ENCODE peak calls at places on chromosomes 11 and 22, in six cellular contexts. One of them, this sample, is unnamed.
A peak's percentile ranks its signal among the peaks of the same experiment; 100 is the strongest.

GRCh38 chr11:76903325-76903724 is 42.6 kb downstream of the ACER3 start:
- DNase-seq in H1: no peak
- DNase-seq in HepG2: no peak
- DNase-seq in GM12891: no peak
- DNase-seq in K562: no peak
- DNase-seq in GM12878: no peak
- DNase-seq in this sample: no peak

GRCh38 chr11:133197425-133197824 is 334.9 kb downstream of the OPCML start:
- DNase-seq in GM12878: no peak
- DNase-seq in H1: no peak
- DNase-seq in GM12891: no peak
- DNase-seq in HepG2: no peak
- DNase-seq in K562: no peak
- DNase-seq in this sample: no peak

GRCh38 chr11:102323542-102324261 is 6.4 kb downstream of the BIRC3 start:
- DNase-seq in HepG2: no peak
- DNase-seq in K562: no peak
- DNase-seq in H1: no peak
- DNase-seq in GM12878: no peak
- DNase-seq in GM12891: no peak
- DNase-seq in this sample: no peak

GRCh38 chr11:82907376-82907775 is 5.8 kb downstream of the DDIAS start:
- DNase-seq in H1: no peak
- DNase-seq in GM12878: no peak
- DNase-seq in GM12891: no peak
- DNase-seq in K562: no peak
- DNase-seq in HepG2: no peak
- DNase-seq in this sample: no peak

GRCh38 chr11:16669799-16670415 is 68.5 kb upstream of the C11orf58 start:
- DNase-seq in GM12878: no peak
- DNase-seq in HepG2: peak; percentile 54
- DNase-seq in H1: peak; percentile 77
- DNase-seq in K562: no peak
- DNase-seq in GM12891: no peak
- DNase-seq in this sample: no peak

GRCh38 chr11:120203626-120204025 is 7.2 kb upstream of the OAF start:
- DNase-seq in H1: no peak
- DNase-seq in GM12891: no peak
- DNase-seq in HepG2: no peak
- DNase-seq in GM12878: no peak
- DNase-seq in K562: no peak
- DNase-seq in this sample: no peak

GRCh38 chr11:95111923-95112540 is 22.4 kb downstream of the ENDOD1 start:
- DNase-seq in K562: no peak
- DNase-seq in H1: no peak
- DNase-seq in HepG2: no peak
- DNase-seq in GM12891: no peak
- DNase-seq in GM12878: no peak
- DNase-seq in this sample: no peak

GRCh38 chr11:14414470-14415461 is 55.8 kb upstream of the RRAS2 start:
- DNase-seq in H1: no peak
- DNase-seq in HepG2: no peak
- DNase-seq in GM12891: no peak
- DNase-seq in K562: peak; percentile 71
- DNase-seq in GM12878: peak; percentile 41
- DNase-seq in this sample: no peak

GRCh38 chr11:111520565-111520964 is 6.0 kb downstream of the HOATZ start:
- DNase-seq in K562: no peak
- DNase-seq in GM12878: no peak
- DNase-seq in H1: no peak
- DNase-seq in GM12891: no peak
- DNase-seq in HepG2: no peak
- DNase-seq in this sample: no peak

GRCh38 chr22:40560551-40560950 is 76.0 kb downstream of the MRTFA start:
- DNase-seq in K562: peak; percentile 69
- DNase-seq in GM12878: no peak
- DNase-seq in HepG2: no peak
- DNase-seq in H1: no peak
- DNase-seq in GM12891: no peak
- DNase-seq in this sample: no peak

GRCh38 chr22:19810381-19811141 is 44.1 kb downstream of the GNB1L start:
- DNase-seq in HepG2: no peak
- DNase-seq in GM12891: no peak
- DNase-seq in K562: no peak
- DNase-seq in GM12878: no peak
- DNase-seq in H1: no peak
- DNase-seq in this sample: peak; percentile 18

GRCh38 chr11:16969010-16970004 is 44.9 kb downstream of the PLEKHA7 start:
- DNase-seq in H1: no peak
- DNase-seq in GM12878: no peak
- DNase-seq in HepG2: no peak
- DNase-seq in K562: no peak
- DNase-seq in GM12891: no peak
- DNase-seq in this sample: no peak

GRCh38 chr22:31613904-31614296 is 48.1 kb downstream of the PISD start:
- DNase-seq in GM12891: no peak
- DNase-seq in H1: no peak
- DNase-seq in K562: no peak
- DNase-seq in HepG2: no peak
- DNase-seq in GM12878: no peak
- DNase-seq in this sample: no peak

GRCh38 chr22:36823177-36823839 is 6.5 kb upstream of the PVALB start:
- DNase-seq in H1: no peak
- DNase-seq in HepG2: no peak
- DNase-seq in K562: no peak
- DNase-seq in GM12878: no peak
- DNase-seq in GM12891: no peak
- DNase-seq in this sample: no peak

GRCh38 chr22:39219071-39220050 is 25.4 kb downstream of the PDGFB start:
- DNase-seq in HepG2: no peak
- DNase-seq in GM12891: no peak
- DNase-seq in H1: no peak
- DNase-seq in GM12878: no peak
- DNase-seq in K562: peak; percentile 54
- DNase-seq in this sample: no peak

GRCh38 chr11:8640305-8640932 is 42.0 kb downstream of the TRIM66 start:
- DNase-seq in GM12891: no peak
- DNase-seq in H1: no peak
- DNase-seq in K562: no peak
- DNase-seq in GM12878: no peak
- DNase-seq in HepG2: no peak
- DNase-seq in this sample: no peak

GRCh38 chr11:31870609-31871309 is 59.6 kb upstream of the PAX6 start:
- DNase-seq in HepG2: peak; percentile 43
- DNase-seq in K562: peak; percentile 66
- DNase-seq in H1: peak; percentile 68
- DNase-seq in GM12891: peak; percentile 15
- DNase-seq in GM12878: no peak
- DNase-seq in this sample: no peak

GRCh38 chr11:40491341-40491740 is 968.1 kb downstream of the LRRC4C start:
- DNase-seq in HepG2: no peak
- DNase-seq in K562: no peak
- DNase-seq in GM12891: no peak
- DNase-seq in H1: no peak
- DNase-seq in GM12878: no peak
- DNase-seq in this sample: no peak

DNA sequence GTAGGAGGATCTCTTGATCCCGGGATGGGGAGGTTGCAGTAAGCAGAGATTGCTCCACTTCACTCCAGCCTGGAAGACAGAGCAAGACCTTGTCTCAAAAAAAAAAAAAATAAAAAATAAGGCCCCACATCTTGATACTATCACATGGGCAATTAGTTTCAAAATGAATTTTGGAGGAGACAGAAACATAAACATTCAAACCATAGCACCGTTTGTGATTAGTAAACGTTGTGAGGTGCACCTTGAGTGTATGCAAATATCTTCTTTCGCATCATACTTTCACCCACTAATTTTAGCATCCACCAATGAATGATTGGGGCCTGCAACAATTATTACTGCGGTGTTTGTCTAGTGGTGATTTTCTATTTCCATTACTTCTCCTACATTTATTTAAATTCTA is 11.0 kb upstream of the SPDYC start:
- DNase-seq in GM12891: no peak
- DNase-seq in K562: no peak
- DNase-seq in HepG2: no peak
- DNase-seq in GM12878: peak; percentile 61
- DNase-seq in H1: no peak
- DNase-seq in this sample: no peak
- TF ChIP-seq TAF1 in GM12891: no peak
- TF ChIP-seq TAF1 in K562: no peak
- TF ChIP-seq TAF1 in HepG2: no peak
- TF ChIP-seq TAF1 in GM12878: no peak
- TF ChIP-seq TAF1 in H1: no peak
- TF ChIP-seq TAF1 in this sample: no peak

GRCh38 chr11:122668562-122669090 is 13.1 kb downstream of the UBASH3B start:
- DNase-seq in GM12878: no peak
- DNase-seq in K562: no peak
- DNase-seq in HepG2: no peak
- DNase-seq in GM12891: no peak
- DNase-seq in H1: no peak
- DNase-seq in this sample: no peak
- TF ChIP-seq POLR2AphosphoS5 in GM12878: no peak
- TF ChIP-seq POLR2AphosphoS5 in K562: no peak
- TF ChIP-seq POLR2AphosphoS5 in HepG2: no peak
- TF ChIP-seq POLR2AphosphoS5 in GM12891: no peak
- TF ChIP-seq POLR2AphosphoS5 in H1: no peak
- TF ChIP-seq POLR2AphosphoS5 in this sample: no peak

DNA sequence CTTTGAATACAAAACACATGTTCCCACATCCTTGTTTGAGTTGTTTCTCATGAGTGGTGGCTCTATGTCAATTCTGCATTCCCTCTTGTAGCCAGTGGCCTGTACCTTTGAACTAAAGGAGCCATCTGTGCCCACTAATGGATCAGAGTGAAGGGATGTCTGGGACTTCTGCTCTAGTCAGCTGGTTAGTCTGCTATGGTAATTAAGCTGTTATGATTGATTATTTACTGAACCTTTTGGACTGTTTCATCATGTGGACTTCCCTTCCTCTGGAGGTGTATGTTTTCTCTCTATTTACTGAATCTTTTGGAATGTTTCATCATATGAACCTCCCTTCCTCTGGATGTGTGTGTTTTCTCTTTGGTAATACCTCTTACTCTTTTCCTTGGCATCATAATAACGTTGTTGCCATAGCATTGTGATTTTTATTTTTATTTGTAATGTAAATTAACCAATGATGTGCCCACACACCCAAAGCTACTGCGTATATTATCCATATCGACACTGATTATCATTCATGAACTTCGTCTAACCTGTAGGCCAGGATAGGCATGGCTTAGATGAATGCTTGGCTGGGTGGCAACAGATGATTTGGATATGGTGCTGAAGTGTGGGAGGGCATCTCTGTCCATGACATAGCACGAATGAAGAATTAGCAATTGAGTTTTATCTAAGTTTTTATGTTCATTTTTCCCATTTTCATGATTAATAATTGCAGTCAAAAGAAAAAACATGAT is 112.3 kb upstream of the SORL1-AS1 start:
- DNase-seq in H1: no peak
- DNase-seq in HepG2: peak; percentile 94
- DNase-seq in K562: no peak
- DNase-seq in GM12878: no peak
- DNase-seq in GM12891: no peak
- DNase-seq in this sample: no peak
- TF ChIP-seq POLR2A in H1: no peak
- TF ChIP-seq POLR2A in HepG2: peak; percentile 18
- TF ChIP-seq POLR2A in K562: no peak
- TF ChIP-seq POLR2A in GM12878: no peak
- TF ChIP-seq POLR2A in GM12891: no peak
- TF ChIP-seq POLR2A in this sample: no peak

DNA sequence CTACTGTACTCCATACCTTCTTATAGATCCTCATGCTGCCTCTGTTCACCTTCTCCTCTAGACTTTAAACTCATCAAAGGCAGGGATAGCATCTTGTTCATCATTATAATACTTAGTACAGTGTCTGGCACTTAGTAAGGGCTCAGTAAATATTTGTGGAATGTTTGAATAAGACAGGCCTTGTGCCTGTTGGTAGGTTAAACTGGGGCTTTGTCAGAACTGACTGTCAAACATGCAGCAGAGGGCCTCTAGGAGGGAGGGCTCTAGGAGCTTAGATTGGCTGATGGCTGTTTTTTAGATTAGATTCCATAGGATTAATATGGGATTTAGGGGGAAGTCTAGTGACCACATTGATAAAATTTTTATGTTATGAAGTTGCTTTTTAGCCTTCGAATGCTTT is 70.8 kb downstream of the RNF169 start:
- DNase-seq in GM12891: no peak
- DNase-seq in K562: no peak
- DNase-seq in HepG2: peak; percentile 56
- DNase-seq in H1: no peak
- DNase-seq in GM12878: no peak
- DNase-seq in this sample: no peak
- TF ChIP-seq TAF1 in GM12891: no peak
- TF ChIP-seq TAF1 in K562: no peak
- TF ChIP-seq TAF1 in HepG2: no peak
- TF ChIP-seq TAF1 in H1: no peak
- TF ChIP-seq TAF1 in GM12878: no peak
- TF ChIP-seq TAF1 in this sample: no peak

DNA sequence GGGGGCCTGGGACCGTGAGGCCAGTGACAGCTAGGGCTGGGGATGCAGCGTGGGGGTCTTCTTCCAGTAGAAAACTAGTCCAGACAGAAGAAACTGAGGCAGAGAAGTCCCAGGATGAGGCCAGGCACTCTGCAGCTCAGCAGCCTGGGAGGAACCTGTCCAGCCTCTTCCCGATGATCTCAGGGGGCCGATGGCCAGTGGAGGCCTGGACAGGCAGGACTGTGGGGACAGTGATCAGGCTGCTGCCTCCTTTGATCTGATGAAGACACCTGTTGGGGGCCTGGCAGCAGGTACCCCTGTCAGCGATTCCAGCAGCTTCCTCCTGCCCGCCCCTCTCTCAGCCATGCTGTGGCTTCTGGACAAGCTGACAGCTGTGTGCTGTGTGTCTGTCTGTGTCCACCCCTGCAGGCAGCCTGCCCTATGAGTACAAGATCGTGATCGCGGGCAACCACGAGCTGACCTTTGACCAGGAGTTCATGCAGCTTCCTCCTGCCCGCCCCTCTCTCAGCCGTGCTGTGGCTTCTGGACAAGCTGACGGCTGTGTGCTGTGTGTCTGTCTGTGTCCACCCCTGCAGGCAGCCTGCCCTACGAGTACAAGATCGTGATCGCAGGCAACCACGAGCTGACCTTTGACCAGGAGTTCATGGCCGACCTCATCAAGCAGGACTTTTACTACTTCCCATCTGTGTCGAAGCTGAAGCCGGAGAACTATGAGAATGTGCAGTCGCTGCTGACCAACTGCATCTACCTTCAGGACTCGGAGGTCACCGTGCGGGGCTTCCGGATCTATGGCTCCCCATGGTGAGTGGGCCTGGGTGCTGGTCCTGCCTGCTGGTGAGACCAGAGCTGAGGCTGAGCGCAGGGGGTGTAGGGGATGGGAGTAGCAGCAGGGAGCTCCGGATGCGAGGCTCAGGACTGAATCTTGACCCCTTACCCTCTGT is 62.6 kb downstream of the MPPED1 start:
- DNase-seq in H1: no peak
- DNase-seq in GM12878: no peak
- DNase-seq in GM12891: no peak
- DNase-seq in K562: no peak
- DNase-seq in HepG2: peak; percentile 28
- DNase-seq in this sample: no peak
- TF ChIP-seq POLR2AphosphoS5 in H1: no peak
- TF ChIP-seq POLR2AphosphoS5 in GM12878: no peak
- TF ChIP-seq POLR2AphosphoS5 in GM12891: no peak
- TF ChIP-seq POLR2AphosphoS5 in K562: no peak
- TF ChIP-seq POLR2AphosphoS5 in HepG2: no peak
- TF ChIP-seq POLR2AphosphoS5 in this sample: no peak

This sample was measured in GM12892.